ENCODE peak calls at places on chromosomes 13 and 19, in nine cellular contexts. One of them, this sample, is unnamed.

GRCh38 chr19:49338691-49339363 is 3.6 kb downstream of the CD37 start:
- DNase-seq in activated CD8-positive, alpha-beta T cell treated with anti-CD3 and anti-CD28 coated beads, Interleukin-2, amount 10 ng/mL, durations not matched to agents 7 days and 5 days: no peak
- DNase-seq in hypothalamus: no peak
- DNase-seq in psoas muscle: peak; percentile 72
- DNase-seq in hippocampal formation: no peak
- DNase-seq in EL: peak; percentile 28
- DNase-seq in GM23338: peak; percentile 99
- DNase-seq in sciatic nerve: peak; percentile 83
- DNase-seq in amniotic stem cell: no peak
- DNase-seq in this sample: peak; percentile 85

GRCh38 chr13:27922974-27923612 is 3.3 kb downstream of the PDX1 start:
- DNase-seq in activated CD8-positive, alpha-beta T cell treated with anti-CD3 and anti-CD28 coated beads, Interleukin-2, amount 10 ng/mL, durations not matched to agents 7 days and 5 days: no peak
- DNase-seq in hypothalamus: no peak
- DNase-seq in psoas muscle: no peak
- DNase-seq in hippocampal formation: no peak
- DNase-seq in EL: no peak
- DNase-seq in GM23338: peak; percentile 19
- DNase-seq in sciatic nerve: no peak
- DNase-seq in amniotic stem cell: no peak
- DNase-seq in this sample: no peak

GRCh38 chr13:75685239-75685697 is 49.1 kb downstream of the LMO7 start:
- DNase-seq in activated CD8-positive, alpha-beta T cell treated with anti-CD3 and anti-CD28 coated beads, Interleukin-2, amount 10 ng/mL, durations not matched to agents 7 days and 5 days: no peak
- DNase-seq in hypothalamus: no peak
- DNase-seq in psoas muscle: no peak
- DNase-seq in hippocampal formation: no peak
- DNase-seq in EL: peak; percentile 93
- DNase-seq in GM23338: peak; percentile 57
- DNase-seq in sciatic nerve: no peak
- DNase-seq in amniotic stem cell: peak; percentile 55
- DNase-seq in this sample: no peak

GRCh38 chr19:14906711-14907110 is 20.8 kb upstream of the OR7A17 start:
- DNase-seq in activated CD8-positive, alpha-beta T cell treated with anti-CD3 and anti-CD28 coated beads, Interleukin-2, amount 10 ng/mL, durations not matched to agents 7 days and 5 days: no peak
- DNase-seq in hypothalamus: no peak
- DNase-seq in psoas muscle: no peak
- DNase-seq in hippocampal formation: no peak
- DNase-seq in EL: no peak
- DNase-seq in GM23338: no peak
- DNase-seq in sciatic nerve: no peak
- DNase-seq in amniotic stem cell: no peak
- DNase-seq in this sample: no peak

GRCh38 chr19:18049390-18049789 is 37.3 kb downstream of the IL12RB1 start:
- DNase-seq in activated CD8-positive, alpha-beta T cell treated with anti-CD3 and anti-CD28 coated beads, Interleukin-2, amount 10 ng/mL, durations not matched to agents 7 days and 5 days: no peak
- DNase-seq in hypothalamus: peak; percentile 17
- DNase-seq in psoas muscle: peak; percentile 95
- DNase-seq in hippocampal formation: peak; percentile 60
- DNase-seq in EL: peak; percentile 14
- DNase-seq in GM23338: no peak
- DNase-seq in sciatic nerve: peak; percentile 90
- DNase-seq in amniotic stem cell: no peak
- DNase-seq in this sample: peak; percentile 92

GRCh38 chr13:106612688-106613087 is 44.8 kb upstream of the ARGLU1 start:
- DNase-seq in activated CD8-positive, alpha-beta T cell treated with anti-CD3 and anti-CD28 coated beads, Interleukin-2, amount 10 ng/mL, durations not matched to agents 7 days and 5 days: no peak
- DNase-seq in hypothalamus: no peak
- DNase-seq in psoas muscle: peak; percentile 85
- DNase-seq in hippocampal formation: peak; percentile 2
- DNase-seq in EL: no peak
- DNase-seq in GM23338: no peak
- DNase-seq in sciatic nerve: peak; percentile 90
- DNase-seq in amniotic stem cell: no peak
- DNase-seq in this sample: no peak

GRCh38 chr13:102847272-102848234 is 1.7 kb downstream of the ERCC5 start:
- DNase-seq in activated CD8-positive, alpha-beta T cell treated with anti-CD3 and anti-CD28 coated beads, Interleukin-2, amount 10 ng/mL, durations not matched to agents 7 days and 5 days: no peak
- DNase-seq in hypothalamus: no peak
- DNase-seq in psoas muscle: no peak
- DNase-seq in hippocampal formation: no peak
- DNase-seq in EL: peak; percentile 43
- DNase-seq in GM23338: peak; percentile 59
- DNase-seq in sciatic nerve: no peak
- DNase-seq in amniotic stem cell: peak; percentile 1
- DNase-seq in this sample: peak; percentile 31

GRCh38 chr13:91576590-91576989 is 178.2 kb downstream of the GPC5 start:
- DNase-seq in activated CD8-positive, alpha-beta T cell treated with anti-CD3 and anti-CD28 coated beads, Interleukin-2, amount 10 ng/mL, durations not matched to agents 7 days and 5 days: no peak
- DNase-seq in hypothalamus: no peak
- DNase-seq in psoas muscle: no peak
- DNase-seq in hippocampal formation: no peak
- DNase-seq in EL: no peak
- DNase-seq in GM23338: peak; percentile 71
- DNase-seq in sciatic nerve: no peak
- DNase-seq in amniotic stem cell: no peak
- DNase-seq in this sample: no peak

GRCh38 chr19:1134431-1134830 is 30.6 kb downstream of the GPX4 start:
- DNase-seq in activated CD8-positive, alpha-beta T cell treated with anti-CD3 and anti-CD28 coated beads, Interleukin-2, amount 10 ng/mL, durations not matched to agents 7 days and 5 days: no peak
- DNase-seq in hypothalamus: no peak
- DNase-seq in psoas muscle: no peak
- DNase-seq in hippocampal formation: no peak
- DNase-seq in EL: no peak
- DNase-seq in GM23338: no peak
- DNase-seq in sciatic nerve: no peak
- DNase-seq in amniotic stem cell: no peak
- DNase-seq in this sample: no peak

GRCh38 chr13:85557651-85558050 is 241.6 kb downstream of the SLITRK6 start:
- DNase-seq in activated CD8-positive, alpha-beta T cell treated with anti-CD3 and anti-CD28 coated beads, Interleukin-2, amount 10 ng/mL, durations not matched to agents 7 days and 5 days: no peak
- DNase-seq in hypothalamus: no peak
- DNase-seq in psoas muscle: no peak
- DNase-seq in hippocampal formation: no peak
- DNase-seq in EL: no peak
- DNase-seq in GM23338: no peak
- DNase-seq in sciatic nerve: no peak
- DNase-seq in amniotic stem cell: no peak
- DNase-seq in this sample: no peak

GRCh38 chr13:109385161-109385560 is 401.2 kb downstream of the IRS2 start:
- DNase-seq in activated CD8-positive, alpha-beta T cell treated with anti-CD3 and anti-CD28 coated beads, Interleukin-2, amount 10 ng/mL, durations not matched to agents 7 days and 5 days: no peak
- DNase-seq in hypothalamus: no peak
- DNase-seq in psoas muscle: no peak
- DNase-seq in hippocampal formation: no peak
- DNase-seq in EL: peak; percentile 76
- DNase-seq in GM23338: no peak
- DNase-seq in sciatic nerve: no peak
- DNase-seq in amniotic stem cell: no peak
- DNase-seq in this sample: no peak

GRCh38 chr19:19451429-19452240 is 46.2 kb downstream of the GATAD2A start:
- DNase-seq in activated CD8-positive, alpha-beta T cell treated with anti-CD3 and anti-CD28 coated beads, Interleukin-2, amount 10 ng/mL, durations not matched to agents 7 days and 5 days: peak; percentile 60
- DNase-seq in hypothalamus: no peak
- DNase-seq in psoas muscle: no peak
- DNase-seq in hippocampal formation: no peak
- DNase-seq in EL: no peak
- DNase-seq in GM23338: no peak
- DNase-seq in sciatic nerve: no peak
- DNase-seq in amniotic stem cell: no peak
- DNase-seq in this sample: no peak

GRCh38 chr19:51460164-51460992 is 2.1 kb upstream of the SIGLEC8 start:
- DNase-seq in activated CD8-positive, alpha-beta T cell treated with anti-CD3 and anti-CD28 coated beads, Interleukin-2, amount 10 ng/mL, durations not matched to agents 7 days and 5 days: no peak
- DNase-seq in hypothalamus: no peak
- DNase-seq in psoas muscle: no peak
- DNase-seq in hippocampal formation: no peak
- DNase-seq in EL: peak; percentile 36
- DNase-seq in GM23338: peak; percentile 77
- DNase-seq in sciatic nerve: peak; percentile 33
- DNase-seq in amniotic stem cell: no peak
- DNase-seq in this sample: peak; percentile 69

GRCh38 chr13:47598340-47598911 is 402.6 kb downstream of the SUCLA2 start:
- DNase-seq in activated CD8-positive, alpha-beta T cell treated with anti-CD3 and anti-CD28 coated beads, Interleukin-2, amount 10 ng/mL, durations not matched to agents 7 days and 5 days: no peak
- DNase-seq in hypothalamus: no peak
- DNase-seq in psoas muscle: no peak
- DNase-seq in hippocampal formation: no peak
- DNase-seq in EL: peak; percentile 6
- DNase-seq in GM23338: peak; percentile 7
- DNase-seq in sciatic nerve: no peak
- DNase-seq in amniotic stem cell: no peak
- DNase-seq in this sample: peak; percentile 29

GRCh38 chr19:36265064-36265463 is 50.2 kb downstream of the ZNF146 start:
- DNase-seq in activated CD8-positive, alpha-beta T cell treated with anti-CD3 and anti-CD28 coated beads, Interleukin-2, amount 10 ng/mL, durations not matched to agents 7 days and 5 days: no peak
- DNase-seq in hypothalamus: no peak
- DNase-seq in psoas muscle: no peak
- DNase-seq in hippocampal formation: no peak
- DNase-seq in EL: no peak
- DNase-seq in GM23338: no peak
- DNase-seq in sciatic nerve: no peak
- DNase-seq in amniotic stem cell: no peak
- DNase-seq in this sample: peak; percentile 23

GRCh38 chr19:5690955-5691204 is 785 bp downstream of the RPL36 start:
- DNase-seq in activated CD8-positive, alpha-beta T cell treated with anti-CD3 and anti-CD28 coated beads, Interleukin-2, amount 10 ng/mL, durations not matched to agents 7 days and 5 days: no peak
- DNase-seq in hypothalamus: no peak
- DNase-seq in psoas muscle: no peak
- DNase-seq in hippocampal formation: no peak
- DNase-seq in EL: no peak
- DNase-seq in GM23338: no peak
- DNase-seq in sciatic nerve: no peak
- DNase-seq in amniotic stem cell: no peak
- DNase-seq in this sample: no peak

GRCh38 chr19:35404879-35405622 is 34.2 kb downstream of the GPR42 start:
- DNase-seq in activated CD8-positive, alpha-beta T cell treated with anti-CD3 and anti-CD28 coated beads, Interleukin-2, amount 10 ng/mL, durations not matched to agents 7 days and 5 days: no peak
- DNase-seq in hypothalamus: no peak
- DNase-seq in psoas muscle: peak; percentile 61
- DNase-seq in hippocampal formation: no peak
- DNase-seq in EL: peak; percentile 91
- DNase-seq in GM23338: peak; percentile 63
- DNase-seq in sciatic nerve: no peak
- DNase-seq in amniotic stem cell: peak; percentile 31
- DNase-seq in this sample: peak; percentile 93

GRCh38 chr13:20400774-20401173 is 124.9 kb downstream of the CRYL1 start:
- DNase-seq in activated CD8-positive, alpha-beta T cell treated with anti-CD3 and anti-CD28 coated beads, Interleukin-2, amount 10 ng/mL, durations not matched to agents 7 days and 5 days: no peak
- DNase-seq in hypothalamus: no peak
- DNase-seq in psoas muscle: no peak
- DNase-seq in hippocampal formation: no peak
- DNase-seq in EL: peak; percentile 78
- DNase-seq in GM23338: no peak
- DNase-seq in sciatic nerve: no peak
- DNase-seq in amniotic stem cell: no peak
- DNase-seq in this sample: no peak

GRCh38 chr13:43805071-43805468 is 18.3 kb upstream of the ENOX1 start:
- DNase-seq in activated CD8-positive, alpha-beta T cell treated with anti-CD3 and anti-CD28 coated beads, Interleukin-2, amount 10 ng/mL, durations not matched to agents 7 days and 5 days: no peak
- DNase-seq in hypothalamus: no peak
- DNase-seq in psoas muscle: no peak
- DNase-seq in hippocampal formation: peak; percentile 34
- DNase-seq in EL: peak; percentile 92
- DNase-seq in GM23338: peak; percentile 9
- DNase-seq in sciatic nerve: no peak
- DNase-seq in amniotic stem cell: peak; percentile 82
- DNase-seq in this sample: peak; percentile 94

GRCh38 chr19:887072-887471 is 5.9 kb downstream of the MED16 start:
- DNase-seq in activated CD8-positive, alpha-beta T cell treated with anti-CD3 and anti-CD28 coated beads, Interleukin-2, amount 10 ng/mL, durations not matched to agents 7 days and 5 days: no peak
- DNase-seq in hypothalamus: peak; percentile 3
- DNase-seq in psoas muscle: no peak
- DNase-seq in hippocampal formation: no peak
- DNase-seq in EL: peak; percentile 74
- DNase-seq in GM23338: no peak
- DNase-seq in sciatic nerve: no peak
- DNase-seq in amniotic stem cell: peak; percentile 40
- DNase-seq in this sample: peak; percentile 95

GRCh38 chr19:28687296-28687695 is 525.7 kb downstream of the UQCRFS1 start:
- DNase-seq in activated CD8-positive, alpha-beta T cell treated with anti-CD3 and anti-CD28 coated beads, Interleukin-2, amount 10 ng/mL, durations not matched to agents 7 days and 5 days: no peak
- DNase-seq in hypothalamus: no peak
- DNase-seq in psoas muscle: no peak
- DNase-seq in hippocampal formation: no peak
- DNase-seq in EL: no peak
- DNase-seq in GM23338: no peak
- DNase-seq in sciatic nerve: no peak
- DNase-seq in amniotic stem cell: no peak
- DNase-seq in this sample: no peak